ENCODE peak calls at places on chromosome 21, in seven cellular contexts. U is heart right ventricle; K is CD8-positive, alpha-beta T cell; Q is IMR-90; E is left ventricle myocardium inferior; I is cardiac muscle cell; Z is HCT116. N is an unnamed sample.

GRCh38 chr21:14864211-14865021 is 200.4 kb downstream of the NRIP1 start:
- DNase-seq in U (peak; percentile 68), K (no peak), Q (peak; percentile 86), E (peak; percentile 64), I (peak; percentile 90), Z (no peak), N (peak; percentile 41)

GRCh38 chr21:42799516-42799915 is 79.8 kb downstream of the WDR4 start:
- DNase-seq in U (no peak), K (no peak), Q (no peak), E (no peak), I (no peak), Z (no peak), N (no peak)

GRCh38 chr21:27464643-27465042 is 497.8 kb upstream of the ADAMTS5 start:
- DNase-seq in U (no peak), K (no peak), Q (no peak), E (no peak), I (no peak), Z (no peak), N (no peak)

GRCh38 chr21:28537371-28538079 is 455.2 kb downstream of the LTN1 start:
- DNase-seq in U (no peak), K (no peak), Q (peak; percentile 100), E (no peak), I (no peak), Z (no peak), N (no peak)

GRCh38 chr21:32087452-32087851 is 191.4 kb downstream of the MIS18A start:
- DNase-seq in U (no peak), K (no peak), Q (no peak), E (no peak), I (no peak), Z (no peak), N (no peak)

GRCh38 chr21:43203523-43204080 is 34.8 kb downstream of the CRYAA start:
- DNase-seq in U (no peak), K (peak; percentile 38), Q (no peak), E (no peak), I (no peak), Z (no peak), N (no peak)

GRCh38 chr21:20662523-20662922 is 335.7 kb upstream of the NCAM2 start:
- DNase-seq in U (no peak), K (no peak), Q (no peak), E (no peak), I (no peak), Z (no peak), N (no peak)

GRCh38 chr21:27425574-27425973 is 458.7 kb upstream of the ADAMTS5 start:
- DNase-seq in U (no peak), K (no peak), Q (peak; percentile 69), E (no peak), I (peak; percentile 49), Z (no peak), N (no peak)

GRCh38 chr21:15014220-15014619 is 50.6 kb downstream of the NRIP1 start:
- DNase-seq in U (no peak), K (no peak), Q (peak; percentile 41), E (no peak), I (no peak), Z (no peak), N (no peak)

GRCh38 chr21:33189845-33190244 is 39.9 kb upstream of the IFNAR2 start:
- DNase-seq in U (no peak), K (no peak), Q (no peak), E (no peak), I (no peak), Z (no peak), N (no peak)

DNA sequence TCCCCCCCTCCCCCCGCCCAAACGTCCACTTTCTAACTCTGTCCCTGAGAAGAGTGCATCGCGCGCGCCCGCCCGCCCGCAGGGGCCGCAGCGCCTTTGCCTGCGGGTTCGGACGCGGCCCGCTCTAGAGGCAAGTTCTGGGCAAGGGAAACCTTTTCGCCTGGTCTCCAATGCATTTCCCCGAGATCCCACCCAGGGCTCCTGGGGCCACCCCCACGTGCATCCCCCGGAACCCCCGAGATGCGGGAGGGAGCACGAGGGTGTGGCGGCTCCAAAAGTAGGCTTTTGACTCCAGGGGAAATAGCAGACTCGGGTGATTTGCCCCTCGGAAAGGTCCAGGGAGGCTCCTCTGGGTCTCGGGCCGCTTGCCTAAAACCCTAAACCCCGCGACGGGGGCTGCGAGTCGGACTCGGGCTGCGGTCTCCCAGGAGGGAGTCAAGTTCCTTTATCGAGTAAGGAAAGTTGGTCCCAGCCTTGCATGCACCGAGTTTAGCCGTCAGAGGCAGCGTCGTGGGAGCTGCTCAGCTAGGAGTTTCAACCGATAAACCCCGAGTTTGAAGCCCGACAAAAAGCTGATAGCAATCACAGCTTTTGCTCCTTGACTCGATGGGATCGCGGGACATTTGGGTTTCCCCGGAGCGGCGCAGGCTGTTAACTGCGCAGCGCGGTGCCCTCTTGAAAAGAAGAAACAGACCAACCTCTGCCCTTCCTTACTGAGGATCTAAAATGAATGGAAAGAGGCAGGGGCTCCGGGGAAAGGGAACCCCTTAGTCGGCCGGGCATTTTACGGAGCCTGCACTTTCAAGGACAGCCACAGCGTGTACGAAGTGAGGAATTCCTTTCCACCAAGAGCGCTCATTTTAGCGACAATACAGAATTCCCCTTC is 158.1 kb downstream of the RUNX1 start:
- DNase-seq in U (no peak), K (no peak), Q (peak; percentile 48), E (peak; percentile 20), I (peak; percentile 56), Z (no peak), N (no peak)
- TF ChIP-seq CTCF in U (no peak), K (no peak), Q (no peak), E (no peak), I (peak; percentile 20), Z (no peak), N (no peak)

DNA sequence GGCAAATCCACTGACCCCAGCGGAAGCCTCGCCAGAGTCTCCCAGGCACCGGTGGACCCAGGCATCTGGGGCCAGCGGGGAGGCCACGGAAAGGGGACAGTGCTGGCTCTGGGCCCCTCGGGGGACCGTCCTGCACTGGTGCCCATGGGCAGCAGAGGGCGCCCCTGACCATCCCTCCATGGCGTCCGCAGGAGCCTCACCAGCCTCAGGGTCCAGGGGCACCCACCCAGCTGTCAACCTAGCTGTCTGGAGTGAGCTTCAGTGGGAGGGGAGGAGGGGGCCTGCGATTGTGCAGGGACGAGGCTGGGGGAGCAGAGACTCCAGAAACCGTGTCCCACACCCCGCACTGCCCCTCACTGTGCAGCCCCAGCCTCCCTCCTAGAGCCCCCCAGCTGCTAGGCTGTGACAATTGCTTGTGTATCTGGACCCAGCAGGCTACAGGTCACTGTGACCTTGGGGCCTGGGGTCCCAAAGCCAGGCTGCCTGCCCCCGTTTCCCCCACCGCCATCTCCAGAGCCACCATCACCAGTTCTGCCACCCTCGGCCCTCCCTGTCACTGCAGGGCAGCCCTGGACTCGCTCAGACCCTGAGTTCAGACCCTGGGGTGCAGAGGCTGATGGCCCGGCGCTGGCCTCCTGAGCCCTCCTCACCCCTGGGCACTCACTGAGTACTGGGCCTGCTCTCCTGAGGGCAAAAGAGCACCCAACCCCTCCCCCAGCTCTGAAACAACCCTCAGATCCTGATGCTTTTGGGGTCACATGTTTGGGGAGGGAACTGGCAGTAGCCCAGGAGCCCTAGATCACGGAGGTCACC is 10.7 kb upstream of the COL6A1 start:
- DNase-seq in U (peak; percentile 83), K (peak; percentile 73), Q (peak; percentile 44), E (peak; percentile 76), I (peak; percentile 68), Z (no peak), N (no peak)
- H3K27me3 ChIP-seq in U (peaks cover 44% of the 10 kb centered on the region), K (no peaks in the 10 kb centered on the region), Q (no peaks in the 10 kb centered on the region), E (no peaks in the 10 kb centered on the region), I (peaks cover 23% of the 10 kb centered on the region), Z (no peaks in the 10 kb centered on the region), N (peaks cover 33% of the 10 kb centered on the region)

GRCh38 chr21:45287438-45288391 is at the start of gene POFUT2:
- DNase-seq in U (peak; percentile 99), K (peak; percentile 100), Q (peak; percentile 92), E (peak; percentile 96), I (peak; percentile 97), Z (peak; percentile 85), N (peak; percentile 90)
- TF ChIP-seq CTCF in U (no peak), K (no peak), Q (peak; percentile 15), E (no peak), I (no peak), Z (no peak), N (no peak)

DNA sequence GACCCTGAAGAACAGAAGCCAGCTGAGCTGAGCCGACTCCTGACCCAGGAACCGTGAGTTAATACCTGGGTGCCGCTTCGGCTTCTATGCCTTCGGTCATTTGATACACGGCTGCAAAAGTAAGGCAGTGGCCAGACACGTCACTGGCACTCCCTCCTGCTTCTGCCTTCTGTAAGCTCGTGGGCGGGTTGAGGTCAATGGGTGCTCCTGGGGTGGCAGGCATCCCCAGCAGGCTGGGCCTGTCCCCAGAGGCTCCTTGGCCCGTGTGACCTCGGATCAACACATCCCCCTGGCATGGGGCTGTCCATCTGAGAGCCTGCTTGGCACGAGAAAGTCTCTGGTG is 35.7 kb upstream of the COL6A1 start:
- DNase-seq in U (no peak), K (no peak), Q (no peak), E (no peak), I (no peak), Z (no peak), N (no peak)
- H3K27me3 ChIP-seq in U (no peaks in the 10 kb centered on the region), K (no peaks in the 10 kb centered on the region), Q (no peaks in the 10 kb centered on the region), E (peaks cover 14% of the 10 kb centered on the region), I (no peaks in the 10 kb centered on the region), Z (no peaks in the 10 kb centered on the region), N (no peaks in the 10 kb centered on the region)

DNA sequence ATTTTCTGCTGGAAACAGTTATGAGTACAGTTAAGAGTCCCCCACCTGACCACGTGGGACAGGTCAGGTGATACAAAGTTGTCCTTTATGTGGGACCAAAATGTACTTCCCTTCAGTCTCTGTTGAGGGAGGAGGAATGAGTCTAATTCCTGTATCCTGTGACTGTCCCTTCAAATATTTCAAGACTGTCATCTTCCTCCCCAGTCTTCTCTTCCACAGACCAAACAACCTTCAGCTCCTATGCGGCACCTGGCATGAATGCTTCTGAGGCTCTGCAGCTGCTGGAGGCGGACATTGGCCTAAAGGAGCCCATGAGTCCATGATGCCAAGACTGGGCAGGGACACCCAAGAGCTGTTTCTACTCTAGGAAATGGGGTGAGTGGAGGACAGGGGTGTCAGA is 72.1 kb upstream of the SIM2 start:
- DNase-seq in U (no peak), K (peak; percentile 11), Q (no peak), E (no peak), I (no peak), Z (no peak), N (no peak)
- TF ChIP-seq CTCF in U (no peak), K (no peak), Q (no peak), E (no peak), I (no peak), Z (no peak), N (no peak)

DNA sequence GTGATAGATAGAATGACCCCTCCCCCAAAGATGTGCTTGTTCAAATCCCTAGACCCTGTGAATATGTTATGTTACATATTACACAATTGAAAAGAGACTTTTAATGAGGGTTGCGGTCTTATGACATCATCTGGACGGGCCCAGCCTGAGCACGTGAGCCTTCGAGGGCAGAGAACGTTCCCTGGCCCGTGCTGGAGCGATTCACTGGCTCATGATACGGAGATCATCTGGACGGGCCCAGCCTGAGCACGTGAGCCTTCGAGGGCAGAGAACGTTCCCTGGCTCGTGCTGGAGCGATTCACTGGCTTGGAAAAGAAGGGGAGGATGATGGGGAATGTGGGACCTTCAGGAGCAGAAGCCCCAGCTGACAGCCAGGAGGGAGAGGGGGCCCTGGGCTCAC is 34.4 kb upstream of the COL18A1 start:
- DNase-seq in U (peak; percentile 2), K (no peak), Q (no peak), E (no peak), I (no peak), Z (no peak), N (no peak)
- H3K27me3 ChIP-seq in U (no peaks in the 10 kb centered on the region), K (no peaks in the 10 kb centered on the region), Q (no peaks in the 10 kb centered on the region), E (no peaks in the 10 kb centered on the region), I (no peaks in the 10 kb centered on the region), Z (no peaks in the 10 kb centered on the region), N (peaks cover 2% of the 10 kb centered on the region)

N was measured in HL-60.